ENCODE peak calls at places on chromosomes 12 and 14, in four cellular contexts. I, M, K and L are unnamed samples.

GRCh38 chr12:6250343-6250742 is 50.1 kb downstream of the CD9 start:
- DNase-seq in I (no peak), M (no peak), K (no peak), L (no peak)

GRCh38 chr14:74518221-74518620 is 24.7 kb downstream of the ISCA2 start:
- DNase-seq in I (no peak), M (no peak), K (no peak), L (peak)

GRCh38 chr12:62190921-62191746 is 69.1 kb upstream of the USP15 start:
- DNase-seq in I (no peak), M (no peak), K (peak), L (no peak)

GRCh38 chr12:31353730-31354708 is 28.1 kb upstream of the SINHCAF start:
- DNase-seq in I (no peak), M (no peak), K (no peak), L (no peak)

GRCh38 chr14:104975481-104976197 is 2.5 kb downstream of the AHNAK2 start:
- DNase-seq in I (no peak), M (no peak), K (no peak), L (no peak)

GRCh38 chr12:37541356-37541755 is 775.2 kb upstream of the ALG10B start:
- DNase-seq in I (no peak), M (no peak), K (no peak), L (no peak)

GRCh38 chr12:114777052-114777451 is 93.1 kb upstream of the TBX3 start:
- DNase-seq in I (no peak), M (no peak), K (peak), L (no peak)

GRCh38 chr14:88904864-88905263 is 80.4 kb downstream of the TTC8 start:
- DNase-seq in I (no peak), M (no peak), K (peak), L (no peak)

GRCh38 chr14:96592591-96593388 is 90.6 kb downstream of the PAPOLA start:
- DNase-seq in I (peak), M (peak), K (peak), L (peak)

GRCh38 chr12:124435806-124436345 is 131.5 kb downstream of the NCOR2 start:
- DNase-seq in I (no peak), M (no peak), K (no peak), L (no peak)

GRCh38 chr14:37901978-37902377 is 305.7 kb upstream of the SSTR1 start:
- DNase-seq in I (no peak), M (no peak), K (peak), L (no peak)

GRCh38 chr14:22536853-22537338 is 52.1 kb downstream of the DAD1 start:
- DNase-seq in I (peak), M (peak), K (peak), L (peak)

GRCh38 chr14:100428727-100429126 is 105.6 kb downstream of the SLC25A47 start:
- DNase-seq in I (no peak), M (no peak), K (peak), L (no peak)

GRCh38 chr12:93839076-93839475 is 161.9 kb downstream of the CRADD start:
- DNase-seq in I (no peak), M (no peak), K (peak), L (no peak)

GRCh38 chr14:66965831-66966230 is 223.4 kb upstream of the GARIN2 start:
- DNase-seq in I (no peak), M (no peak), K (peak), L (no peak)

GRCh38 chr12:112018571-112019237 is 5.5 kb downstream of the ERP29 start:
- DNase-seq in I (no peak), M (no peak), K (peak), L (no peak)

GRCh38 chr12:112904571-112904970 is 2.2 kb upstream of the OAS1 start:
- DNase-seq in I (no peak), M (no peak), K (no peak), L (no peak)

GRCh38 chr14:21267431-21267845 is 1.8 kb downstream of the HNRNPC start:
- DNase-seq in I (no peak), M (no peak), K (no peak), L (no peak)

GRCh38 chr12:3604750-3605638 is 114.0 kb downstream of the PRMT8 start:
- DNase-seq in I (no peak), M (no peak), K (no peak), L (peak)

GRCh38 chr12:1410794-1411193 is 183.6 kb downstream of the FBXL14 start:
- DNase-seq in I (no peak), M (no peak), K (no peak), L (no peak)

GRCh38 chr14:58280954-58281787 is 17.2 kb upstream of the ARID4A start:
- DNase-seq in I (no peak), M (no peak), K (peak), L (no peak)

GRCh38 chr14:82080319-82080718 is 546.7 kb upstream of the SEL1L start:
- DNase-seq in I (no peak), M (no peak), K (no peak), L (no peak)

GRCh38 chr12:93857279-93857894 is 180.2 kb downstream of the CRADD start:
- DNase-seq in I (no peak), M (no peak), K (peak), L (no peak)

GRCh38 chr14:70804556-70805162 is 4.7 kb downstream of the MAP3K9 start:
- DNase-seq in I (no peak), M (no peak), K (peak), L (no peak)

GRCh38 chr12:122643207-122643805 is 59.9 kb downstream of the HCAR2 start:
- DNase-seq in I (no peak), M (no peak), K (no peak), L (no peak)

GRCh38 chr14:92981726-92982125 is 58.8 kb downstream of the CHGA start:
- DNase-seq in I (no peak), M (no peak), K (no peak), L (no peak)

GRCh38 chr14:76829650-76830421 is 3.6 kb downstream of the LRRC74A start:
- DNase-seq in I (no peak), M (no peak), K (no peak), L (no peak)

GRCh38 chr12:50979369-50980052 is 27.2 kb downstream of the HIGD1C start:
- DNase-seq in I (no peak), M (no peak), K (no peak), L (no peak)

GRCh38 chr12:27975222-27976136 is 2.9 kb upstream of the PTHLH start:
- DNase-seq in I (no peak), M (no peak), K (peak), L (peak)

GRCh38 chr12:120982659-120983058 is 4.3 kb downstream of the HNF1A start:
- DNase-seq in I (no peak), M (no peak), K (no peak), L (no peak)

GRCh38 chr12:1044697-1045096 is 53.7 kb downstream of the ERC1 start:
- DNase-seq in I (no peak), M (no peak), K (peak), L (no peak)

GRCh38 chr14:74425525-74426201 is 347 bp downstream of the SYNDIG1L start:
- DNase-seq in I (peak), M (peak), K (no peak), L (peak)

GRCh38 chr12:130086248-130086647 is 76.0 kb upstream of the FZD10 start:
- DNase-seq in I (no peak), M (no peak), K (no peak), L (no peak)

GRCh38 chr14:24411468-24412454 is 13.0 kb downstream of the NYNRIN start:
- DNase-seq in I (no peak), M (peak), K (peak), L (no peak)